ENCODE peak calls at places on chromosome 16, in ten cellular contexts. Z is mucosa of descending colon, K is ovary, B is cardiac muscle cell, L is neural progenitor cell, T is IMR-90, I is HCT116, J is upper lobe of right lung, E is tibial artery, V is AG10803. R is an unnamed sample.
A peak's percentile ranks its signal among the peaks of the same experiment; 100 is the strongest.

GRCh38 chr16:9932919-9933653 is 249.1 kb downstream of the GRIN2A start:
- DNase-seq in Z (no peak), K (no peak), B (no peak), L (no peak), T (no peak), I (no peak), J (no peak), E (no peak), V (no peak), R (no peak)

GRCh38 chr16:81174644-81175324 is 63.7 kb upstream of the BCO1 start:
- DNase-seq in Z (no peak), K (no peak), B (no peak), L (no peak), T (peak; percentile 81), I (no peak), J (no peak), E (no peak), V (peak; percentile 9), R (no peak)

GRCh38 chr16:88554711-88555264 is 15.4 kb upstream of the ZC3H18 start:
- DNase-seq in Z (no peak), K (no peak), B (no peak), L (no peak), T (no peak), I (no peak), J (no peak), E (no peak), V (no peak), R (no peak)

GRCh38 chr16:83947642-83948234 is 5.3 kb upstream of the OSGIN1 start:
- DNase-seq in Z (no peak), K (no peak), B (no peak), L (no peak), T (no peak), I (no peak), J (no peak), E (no peak), V (no peak), R (no peak)

GRCh38 chr16:17983114-17983513 is 353.4 kb downstream of the NPIPA8 start:
- DNase-seq in Z (no peak), K (no peak), B (no peak), L (no peak), T (no peak), I (no peak), J (no peak), E (no peak), V (no peak), R (no peak)

GRCh38 chr16:68893710-68894705 is 50.7 kb downstream of the TANGO6 start:
- DNase-seq in Z (no peak), K (no peak), B (peak; percentile 93), L (peak; percentile 68), T (peak; percentile 37), I (no peak), J (no peak), E (no peak), V (peak; percentile 12), R (no peak)

GRCh38 chr16:86010680-86011141 is 111.7 kb downstream of the IRF8 start:
- DNase-seq in Z (no peak), K (no peak), B (no peak), L (no peak), T (no peak), I (no peak), J (peak; percentile 40), E (no peak), V (no peak), R (no peak)

GRCh38 chr16:1613728-1614225 is 1.6 kb downstream of the CRAMP1 start:
- DNase-seq in Z (peak; percentile 60), K (no peak), B (peak; percentile 48), L (peak; percentile 50), T (no peak), I (no peak), J (no peak), E (no peak), V (no peak), R (no peak)

GRCh38 chr16:47574091-47575054 is 113.2 kb downstream of the PHKB start:
- DNase-seq in Z (no peak), K (no peak), B (no peak), L (peak; percentile 5), T (peak; percentile 49), I (no peak), J (no peak), E (no peak), V (peak; percentile 45), R (no peak)

GRCh38 chr16:46801428-46802049 is 29.4 kb downstream of the C16orf87 start:
- DNase-seq in Z (no peak), K (no peak), B (peak; percentile 69), L (peak; percentile 39), T (peak; percentile 25), I (no peak), J (no peak), E (no peak), V (peak; percentile 13), R (no peak)

GRCh38 chr16:27224271-27224737 is 21.0 kb downstream of the KDM8 start:
- DNase-seq in Z (peak; percentile 54), K (no peak), B (no peak), L (no peak), T (no peak), I (no peak), J (no peak), E (no peak), V (no peak), R (no peak)

GRCh38 chr16:57823836-57824235 is 21.5 kb upstream of the KIFC3 start:
- DNase-seq in Z (no peak), K (no peak), B (no peak), L (no peak), T (no peak), I (no peak), J (no peak), E (no peak), V (no peak), R (no peak)

GRCh38 chr16:86928517-86929148 is 350.3 kb downstream of the FOXL1 start:
- DNase-seq in Z (no peak), K (no peak), B (peak; percentile 39), L (no peak), T (no peak), I (no peak), J (no peak), E (no peak), V (no peak), R (no peak)

DNA sequence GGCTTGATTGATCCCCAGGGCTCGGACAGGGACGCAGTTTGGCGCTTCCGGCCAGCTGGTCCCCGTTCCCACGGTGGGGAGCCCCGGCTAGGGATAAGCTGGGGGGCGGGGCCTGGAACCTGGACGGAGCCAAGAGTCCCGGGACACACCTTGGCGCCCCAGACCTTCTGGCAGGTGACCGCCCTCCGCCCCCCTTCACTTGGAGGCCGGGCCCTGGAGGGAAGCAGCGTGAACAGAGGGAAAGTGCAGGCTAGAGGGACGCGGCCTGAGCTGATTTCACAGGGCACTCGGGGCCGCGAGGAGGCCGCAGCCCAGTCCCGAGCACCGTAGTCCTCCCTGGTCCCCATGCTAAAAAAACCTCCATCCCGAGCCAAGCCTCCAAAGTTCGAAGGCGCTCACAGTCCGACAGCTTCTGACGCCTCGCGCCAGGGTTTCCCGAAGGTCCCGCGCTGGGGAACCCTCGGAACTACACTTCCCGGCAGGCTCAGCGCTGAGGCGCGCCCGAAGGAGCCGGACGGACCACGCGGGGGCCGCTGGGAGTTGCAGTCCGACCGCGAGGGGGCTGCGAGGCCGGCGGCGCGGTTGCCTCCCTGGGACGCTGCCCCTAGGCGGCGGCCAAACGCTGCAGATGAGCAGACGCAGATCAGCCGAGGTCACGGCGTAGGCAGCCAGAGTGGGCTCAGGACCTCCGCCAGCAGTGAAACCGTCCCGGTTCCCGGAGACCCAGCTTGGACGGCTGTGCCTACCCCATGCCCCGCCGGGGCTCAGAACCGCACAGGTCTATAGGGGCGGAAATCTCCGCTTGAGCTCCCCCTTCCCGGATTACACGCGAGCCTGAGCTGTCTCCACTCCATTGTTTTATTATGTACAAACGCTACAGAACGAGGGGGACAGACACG is at the start of gene TBX6:
- DNase-seq in Z (peak; percentile 96), K (peak; percentile 91), B (peak; percentile 97), L (peak; percentile 98), T (peak; percentile 81), I (peak; percentile 74), J (peak; percentile 98), E (peak; percentile 90), V (peak; percentile 85), R (peak; percentile 87)
- H3K4me3 ChIP-seq in Z (peak within 1 kb of the TSS; percentile 14), K (peak within 1 kb of the TSS; percentile 47), B (peak within 1 kb of the TSS; percentile 22), L (peak within 1 kb of the TSS; percentile 59), T (peak within 1 kb of the TSS; percentile 42), I (peak within 1 kb of the TSS; percentile 68), J (peak within 1 kb of the TSS; percentile 62), E (peak within 1 kb of the TSS; percentile 57), V (peak within 1 kb of the TSS; percentile 61), R (peak within 1 kb of the TSS; percentile 54)

GRCh38 chr16:53501216-53501859 is 1.7 kb downstream of the AKTIP start:
- DNase-seq in Z (no peak), K (no peak), B (no peak), L (no peak), T (no peak), I (no peak), J (no peak), E (no peak), V (peak; percentile 15), R (no peak)
- H3K4me3 ChIP-seq in Z (no peak overlapping the region), K (peak overlapping the region; percentile 78), B (peak overlapping the region; percentile 91), L (peak overlapping the region; percentile 97), T (no peak overlapping the region), I (peak overlapping the region; percentile 79), J (peak overlapping the region; percentile 91), E (peak overlapping the region; percentile 65), V (peak overlapping the region; percentile 24), R (peak overlapping the region; percentile 76)

DNA sequence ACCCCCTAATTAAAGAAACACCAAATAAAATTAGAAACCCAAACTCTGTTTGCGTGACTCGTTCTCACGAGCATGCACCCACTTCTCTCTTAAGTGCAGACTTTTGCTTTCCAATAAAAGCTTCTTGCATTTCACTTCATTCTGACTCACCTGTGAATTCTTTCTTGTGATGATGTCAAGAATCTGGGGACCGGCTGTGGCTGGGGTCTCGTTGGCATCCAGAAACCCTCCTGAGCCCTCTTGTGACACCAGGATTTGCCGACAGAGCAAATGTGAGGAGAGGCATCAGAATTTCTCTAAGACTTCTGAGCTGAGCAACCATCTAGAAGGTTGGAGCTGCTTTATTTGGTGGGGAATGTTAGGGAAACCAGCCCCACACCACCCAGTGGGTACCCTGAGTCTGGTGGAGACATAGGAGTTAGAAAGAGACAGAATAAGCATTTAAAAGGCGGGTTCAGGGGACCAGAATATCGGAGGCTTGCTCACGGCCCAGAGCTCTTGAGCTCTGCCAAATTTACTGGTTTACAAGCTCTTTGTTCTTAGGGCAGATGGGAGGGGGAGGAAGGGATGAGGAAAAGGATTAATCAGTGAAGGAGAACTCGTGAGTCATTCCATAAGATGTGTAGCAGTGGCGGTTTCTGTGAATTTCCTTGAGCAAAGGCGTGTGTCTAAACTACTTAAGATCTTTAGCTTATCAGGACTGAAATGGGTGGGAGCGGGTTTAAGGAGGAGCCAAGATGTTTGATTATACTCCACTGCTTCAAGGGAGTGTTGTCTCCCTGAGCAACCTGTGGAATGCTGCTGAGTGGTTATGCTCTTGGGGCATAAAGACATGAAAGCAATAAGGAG is 24.2 kb upstream of the TMC5 start:
- DNase-seq in Z (no peak), K (no peak), B (no peak), L (peak; percentile 55), T (peak; percentile 23), I (peak; percentile 89), J (no peak), E (no peak), V (no peak), R (no peak)
- H3K4me3 ChIP-seq in Z (no peak overlapping the region), K (no peak overlapping the region), B (no peak overlapping the region), L (no peak overlapping the region), T (no peak overlapping the region), I (peak overlapping the region; percentile 52), J (peak overlapping the region; percentile 40), E (no peak overlapping the region), V (no peak overlapping the region), R (no peak overlapping the region)

DNA sequence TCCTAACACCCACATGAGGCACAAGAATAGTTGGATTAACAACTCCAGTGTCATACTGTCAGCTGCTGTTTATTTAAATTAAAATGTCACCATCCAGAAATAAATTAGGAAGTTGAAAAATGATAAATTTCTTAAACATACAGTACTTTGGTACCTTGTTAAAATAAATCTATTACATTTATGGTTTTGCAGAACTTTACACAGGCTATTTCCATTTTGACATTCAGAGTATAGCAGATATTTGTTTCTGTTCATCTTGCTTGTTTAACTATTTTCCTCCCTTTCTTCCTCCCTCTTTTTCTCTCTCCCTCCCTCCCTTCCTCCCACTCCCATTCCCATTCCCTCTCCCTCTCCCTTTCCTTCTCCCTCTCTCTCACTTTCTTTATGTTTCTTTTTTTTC is 310.1 kb downstream of the CDH8 start:
- DNase-seq in Z (no peak), K (no peak), B (no peak), L (no peak), T (no peak), I (no peak), J (no peak), E (no peak), V (no peak), R (no peak)
- H3K4me3 ChIP-seq in Z (no peak overlapping the region), K (no peak overlapping the region), B (no peak overlapping the region), L (no peak overlapping the region), T (no peak overlapping the region), I (no peak overlapping the region), J (no peak overlapping the region), E (no peak overlapping the region), V (no peak overlapping the region), R (no peak overlapping the region)